ENCODE peak calls at places on chromosomes 16 and 17, in five cellular contexts. W is AG04450, B is HAP-1, U is GM23338, P is Caki2. I is an unnamed sample.

GRCh38 chr16:79991918-79992317 is 391.4 kb upstream of the MAF start:
- DNase-seq in U (peak), P (no peak), W (no peak), B (peak), I (no peak)

GRCh38 chr17:41496803-41497484 is 7.2 kb upstream of the KRT36 start:
- DNase-seq in W (peak), P (peak), U (peak), B (peak), I (peak)

GRCh38 chr17:81538651-81539570 is 10.7 kb downstream of the FSCN2 start:
- DNase-seq in U (no peak), W (no peak), B (no peak), P (no peak), I (no peak)

GRCh38 chr17:75182319-75182568 is 515 bp downstream of the SUMO2 start:
- DNase-seq in U (no peak), P (peak), W (no peak), B (no peak), I (no peak)

GRCh38 chr16:85192736-85193493 is 80.6 kb upstream of the CIBAR2 start:
- DNase-seq in B (no peak), P (no peak), U (no peak), W (peak), I (no peak)

GRCh38 chr17:66724581-66725341 is 110.2 kb upstream of the CACNG5 start:
- DNase-seq in B (no peak), U (no peak), P (peak), W (no peak), I (no peak)

GRCh38 chr16:62832214-62832613 is 796.0 kb upstream of the CDH8 start:
- DNase-seq in W (no peak), B (peak), P (no peak), U (peak), I (no peak)

GRCh38 chr17:68238894-68239293 is 8.9 kb upstream of the AMZ2 start:
- DNase-seq in W (no peak), P (no peak), B (no peak), U (no peak), I (no peak)

GRCh38 chr16:73228649-73229048 is 180.7 kb upstream of the ZFHX3 start:
- DNase-seq in W (peak), B (no peak), U (no peak), P (no peak), I (no peak)

GRCh38 chr16:87836346-87836843 is 32.9 kb downstream of the SLC7A5 start:
- DNase-seq in W (no peak), B (no peak), P (no peak), U (no peak), I (no peak)

GRCh38 chr16:87936375-87937230 is at the start of gene CA5A:
- DNase-seq in P (no peak), B (no peak), U (no peak), W (no peak), I (no peak)

GRCh38 chr17:38915639-38915995 is 9.8 kb upstream of the LASP1NB start:
- DNase-seq in P (no peak), U (no peak), B (no peak), W (no peak), I (no peak)

GRCh38 chr17:22461460-22462145 is 769.3 kb downstream of the KCNJ18 start:
- DNase-seq in W (no peak), U (no peak), P (no peak), B (no peak), I (no peak)

GRCh38 chr16:791131-791530 is 2.7 kb downstream of the CHTF18 start:
- DNase-seq in B (no peak), U (no peak), W (no peak), P (no peak), I (no peak)

GRCh38 chr17:41784207-41784744 is 2.2 kb downstream of the JUP start:
- DNase-seq in P (peak), U (peak), B (peak), W (no peak), I (no peak)